ENCODE peak calls at places on chromosomes 4 and X, in five cellular contexts. One of them, this sample, is unnamed.
A peak's percentile ranks its signal among the peaks of the same experiment; 100 is the strongest.

GRCh38 chr4:10354746-10355145 is 102.5 kb downstream of the ZNF518B start:
- DNase-seq in esophagus muscularis mucosa: no peak
- DNase-seq in IMR-90: no peak
- DNase-seq in right lobe of liver: no peak
- DNase-seq in thoracic aorta: no peak
- DNase-seq in this sample: peak; percentile 32

GRCh38 chr4:2793578-2793919 is 664 bp downstream of the SH3BP2 start:
- DNase-seq in esophagus muscularis mucosa: no peak
- DNase-seq in IMR-90: peak; percentile 57
- DNase-seq in right lobe of liver: peak; percentile 71
- DNase-seq in thoracic aorta: no peak
- DNase-seq in this sample: peak; percentile 60

GRCh38 chr4:116015062-116015461 is 901.6 kb upstream of the NDST4 start:
- DNase-seq in esophagus muscularis mucosa: no peak
- DNase-seq in IMR-90: no peak
- DNase-seq in right lobe of liver: no peak
- DNase-seq in thoracic aorta: no peak
- DNase-seq in this sample: no peak

GRCh38 chrX:40111868-40112267 is 14.1 kb upstream of the BCOR start:
- DNase-seq in esophagus muscularis mucosa: no peak
- DNase-seq in IMR-90: no peak
- DNase-seq in right lobe of liver: no peak
- DNase-seq in thoracic aorta: no peak
- DNase-seq in this sample: no peak

GRCh38 chrX:8724176-8724757 is 7.7 kb downstream of the ANOS1 start:
- DNase-seq in esophagus muscularis mucosa: no peak
- DNase-seq in IMR-90: no peak
- DNase-seq in right lobe of liver: no peak
- DNase-seq in thoracic aorta: no peak
- DNase-seq in this sample: no peak

GRCh38 chr4:73606465-73606974 is 13.7 kb downstream of the RASSF6 start:
- DNase-seq in esophagus muscularis mucosa: no peak
- DNase-seq in IMR-90: no peak
- DNase-seq in right lobe of liver: no peak
- DNase-seq in thoracic aorta: no peak
- DNase-seq in this sample: peak; percentile 72

GRCh38 chr4:119894650-119895208 is 171.9 kb downstream of the MAD2L1 start:
- DNase-seq in esophagus muscularis mucosa: no peak
- DNase-seq in IMR-90: peak; percentile 25
- DNase-seq in right lobe of liver: no peak
- DNase-seq in thoracic aorta: no peak
- DNase-seq in this sample: no peak

GRCh38 chr4:78811034-78811433 is 34.9 kb downstream of the BMP2K start:
- DNase-seq in esophagus muscularis mucosa: no peak
- DNase-seq in IMR-90: peak; percentile 29
- DNase-seq in right lobe of liver: no peak
- DNase-seq in thoracic aorta: no peak
- DNase-seq in this sample: no peak

GRCh38 chr4:140150886-140151699 is 2.9 kb downstream of the MAML3 start:
- DNase-seq in esophagus muscularis mucosa: peak; percentile 97
- DNase-seq in IMR-90: peak; percentile 97
- DNase-seq in right lobe of liver: peak; percentile 95
- DNase-seq in thoracic aorta: peak; percentile 71
- DNase-seq in this sample: peak; percentile 79

GRCh38 chr4:138097912-138098600 is 144.1 kb downstream of the SLC7A11 start:
- DNase-seq in esophagus muscularis mucosa: no peak
- DNase-seq in IMR-90: no peak
- DNase-seq in right lobe of liver: no peak
- DNase-seq in thoracic aorta: no peak
- DNase-seq in this sample: no peak

GRCh38 chr4:54231419-54232150 is 2.5 kb downstream of the PDGFRA start:
- DNase-seq in esophagus muscularis mucosa: no peak
- DNase-seq in IMR-90: peak; percentile 66
- DNase-seq in right lobe of liver: peak; percentile 60
- DNase-seq in thoracic aorta: no peak
- DNase-seq in this sample: no peak

GRCh38 chr4:186651624-186652023 is 72.0 kb downstream of the FAT1 start:
- DNase-seq in esophagus muscularis mucosa: no peak
- DNase-seq in IMR-90: no peak
- DNase-seq in right lobe of liver: no peak
- DNase-seq in thoracic aorta: peak; percentile 20
- DNase-seq in this sample: no peak

GRCh38 chr4:37946503-37947179 is 13.6 kb upstream of the PTTG2 start:
- DNase-seq in esophagus muscularis mucosa: no peak
- DNase-seq in IMR-90: no peak
- DNase-seq in right lobe of liver: peak; percentile 61
- DNase-seq in thoracic aorta: no peak
- DNase-seq in this sample: no peak

DNA sequence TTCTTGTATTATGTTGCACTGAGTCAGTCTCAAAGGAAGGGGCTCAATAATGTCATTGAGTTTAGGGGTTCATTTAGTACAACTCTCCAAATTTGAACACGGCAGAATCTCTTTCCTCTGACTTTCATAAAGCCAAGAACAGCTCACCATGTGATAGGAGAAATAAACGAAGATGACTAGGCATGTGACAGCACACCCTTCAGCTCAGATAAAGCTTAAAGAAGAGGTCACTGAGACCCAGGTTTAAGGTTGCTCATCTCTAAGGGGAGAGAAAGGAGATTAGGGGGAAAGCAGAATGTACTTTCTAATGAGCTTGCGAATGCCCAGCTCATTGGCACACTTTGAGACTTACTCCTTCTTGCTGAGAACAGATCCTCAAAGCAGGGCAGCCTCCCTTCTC is 89.0 kb downstream of the PLAC1 start:
- DNase-seq in esophagus muscularis mucosa: no peak
- DNase-seq in IMR-90: no peak
- DNase-seq in right lobe of liver: no peak
- DNase-seq in thoracic aorta: no peak
- DNase-seq in this sample: no peak
- H3K27me3 ChIP-seq in esophagus muscularis mucosa: no peaks in the 10 kb centered on the region
- H3K27me3 ChIP-seq in IMR-90: no peaks in the 10 kb centered on the region
- H3K27me3 ChIP-seq in right lobe of liver: peaks cover 4% of the 10 kb centered on the region
- H3K27me3 ChIP-seq in thoracic aorta: no peaks in the 10 kb centered on the region
- H3K27me3 ChIP-seq in this sample: no peaks in the 10 kb centered on the region

DNA sequence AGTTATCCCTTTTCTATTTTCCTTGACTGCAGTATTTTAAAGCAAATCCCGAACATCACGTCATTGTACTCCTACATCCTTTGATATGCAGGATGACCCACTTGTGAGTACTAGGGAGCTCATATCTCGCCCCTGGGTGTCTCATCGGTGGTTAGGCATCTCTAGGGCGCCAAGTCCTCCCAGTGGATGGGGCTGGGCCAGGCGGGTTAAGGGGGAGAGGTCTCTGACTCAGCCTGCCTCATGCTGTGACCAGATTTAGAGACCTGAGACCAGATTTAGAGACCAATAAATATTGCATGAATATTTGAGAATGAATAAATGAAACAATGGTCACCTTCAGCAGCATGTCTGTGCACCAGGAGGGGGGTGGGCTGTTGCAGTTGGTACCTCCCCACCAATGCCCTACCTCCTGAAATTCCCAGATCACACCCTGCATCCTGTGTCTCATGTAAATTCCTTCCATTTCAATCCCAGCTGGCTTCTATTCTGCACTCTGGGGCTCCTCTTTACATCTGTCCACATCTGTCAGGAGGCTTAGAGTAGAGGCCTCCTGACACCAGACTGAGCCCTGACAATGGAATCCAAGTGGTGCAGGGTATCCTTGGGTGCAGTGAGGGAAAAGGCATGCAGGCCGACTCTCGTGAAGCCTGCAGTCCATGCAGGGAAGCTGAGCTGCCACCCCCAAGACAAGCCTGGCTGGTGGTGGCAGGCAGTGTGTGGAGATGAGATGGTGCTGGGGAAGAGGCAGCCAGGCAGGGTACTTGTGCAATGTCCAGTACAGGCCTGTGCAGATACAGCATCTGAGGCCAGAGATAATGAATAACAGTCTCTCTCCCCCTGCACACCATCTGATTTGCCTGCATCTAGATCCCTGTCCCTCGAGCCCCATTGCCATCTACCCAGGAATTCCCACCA is 5.2 kb downstream of the APLN start:
- DNase-seq in esophagus muscularis mucosa: peak; percentile 12
- DNase-seq in IMR-90: peak; percentile 24
- DNase-seq in right lobe of liver: no peak
- DNase-seq in thoracic aorta: no peak
- DNase-seq in this sample: no peak
- H3K4me3 ChIP-seq in esophagus muscularis mucosa: no peak overlapping the region
- H3K4me3 ChIP-seq in IMR-90: no peak overlapping the region
- H3K4me3 ChIP-seq in right lobe of liver: no peak overlapping the region
- H3K4me3 ChIP-seq in thoracic aorta: no peak overlapping the region
- H3K4me3 ChIP-seq in this sample: no peak overlapping the region

DNA sequence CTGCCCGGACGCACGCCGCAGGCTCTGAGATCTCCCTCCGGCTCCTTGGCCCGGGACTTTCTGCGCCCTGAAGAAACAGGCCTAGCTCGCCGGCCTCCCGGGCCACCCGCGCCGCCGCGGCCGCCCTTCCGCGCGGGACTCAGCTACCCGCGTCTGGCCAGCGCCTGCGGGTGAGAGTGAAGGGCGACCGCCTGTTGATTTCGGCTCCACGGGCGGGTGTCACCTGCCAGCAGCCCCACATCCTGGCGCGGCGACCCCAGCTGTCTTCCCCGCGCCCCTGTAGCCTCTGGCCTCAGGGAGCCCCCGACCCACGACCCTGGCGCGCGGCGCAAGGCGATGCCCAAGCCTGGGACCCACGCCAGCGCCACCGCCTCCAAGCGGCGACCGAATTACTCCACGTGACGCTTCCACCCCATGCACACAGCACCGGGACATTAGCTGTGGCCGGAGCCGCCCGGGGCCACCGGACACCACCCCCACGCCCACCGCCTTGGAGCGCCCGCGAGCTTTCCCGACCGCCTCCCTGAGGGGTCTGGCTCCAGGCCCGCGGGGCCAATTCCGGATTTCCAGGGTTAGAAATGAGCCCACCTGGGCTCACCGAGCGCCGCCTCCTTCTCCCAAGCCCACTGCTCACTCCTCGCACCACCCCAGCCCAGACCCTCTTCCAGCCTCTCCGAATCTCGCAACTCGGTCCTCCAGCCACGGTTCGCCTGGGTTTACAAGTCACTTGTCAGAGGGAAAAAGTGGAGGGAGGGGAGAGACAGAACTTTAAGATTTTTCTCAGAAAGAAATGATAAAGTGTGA is 10.2 kb downstream of the ARX start:
- DNase-seq in esophagus muscularis mucosa: no peak
- DNase-seq in IMR-90: no peak
- DNase-seq in right lobe of liver: no peak
- DNase-seq in thoracic aorta: no peak
- DNase-seq in this sample: no peak
- H3K27me3 ChIP-seq in esophagus muscularis mucosa: peaks cover 85% of the 10 kb centered on the region
- H3K27me3 ChIP-seq in IMR-90: peaks cover 77% of the 10 kb centered on the region
- H3K27me3 ChIP-seq in right lobe of liver: peaks cover 31% of the 10 kb centered on the region
- H3K27me3 ChIP-seq in thoracic aorta: peaks cover 6% of the 10 kb centered on the region
- H3K27me3 ChIP-seq in this sample: peaks cover 20% of the 10 kb centered on the region

GRCh38 chrX:130080791-130081367 is 29.4 kb downstream of the ELF4 start:
- DNase-seq in esophagus muscularis mucosa: no peak
- DNase-seq in IMR-90: no peak
- DNase-seq in right lobe of liver: no peak
- DNase-seq in thoracic aorta: no peak
- DNase-seq in this sample: no peak

GRCh38 chrX:130083107-130083490 is 27.2 kb downstream of the ELF4 start:
- DNase-seq in esophagus muscularis mucosa: no peak
- DNase-seq in IMR-90: no peak
- DNase-seq in right lobe of liver: no peak
- DNase-seq in thoracic aorta: no peak
- DNase-seq in this sample: no peak

GRCh38 chrX:130081421-130082045 is 28.8 kb downstream of the ELF4 start:
- DNase-seq in esophagus muscularis mucosa: no peak
- DNase-seq in IMR-90: no peak
- DNase-seq in right lobe of liver: no peak
- DNase-seq in thoracic aorta: no peak
- DNase-seq in this sample: no peak

GRCh38 chrX:130083656-130084382 is 26.5 kb downstream of the ELF4 start:
- DNase-seq in esophagus muscularis mucosa: no peak
- DNase-seq in IMR-90: no peak
- DNase-seq in right lobe of liver: no peak
- DNase-seq in thoracic aorta: no peak
- DNase-seq in this sample: no peak

DNA sequence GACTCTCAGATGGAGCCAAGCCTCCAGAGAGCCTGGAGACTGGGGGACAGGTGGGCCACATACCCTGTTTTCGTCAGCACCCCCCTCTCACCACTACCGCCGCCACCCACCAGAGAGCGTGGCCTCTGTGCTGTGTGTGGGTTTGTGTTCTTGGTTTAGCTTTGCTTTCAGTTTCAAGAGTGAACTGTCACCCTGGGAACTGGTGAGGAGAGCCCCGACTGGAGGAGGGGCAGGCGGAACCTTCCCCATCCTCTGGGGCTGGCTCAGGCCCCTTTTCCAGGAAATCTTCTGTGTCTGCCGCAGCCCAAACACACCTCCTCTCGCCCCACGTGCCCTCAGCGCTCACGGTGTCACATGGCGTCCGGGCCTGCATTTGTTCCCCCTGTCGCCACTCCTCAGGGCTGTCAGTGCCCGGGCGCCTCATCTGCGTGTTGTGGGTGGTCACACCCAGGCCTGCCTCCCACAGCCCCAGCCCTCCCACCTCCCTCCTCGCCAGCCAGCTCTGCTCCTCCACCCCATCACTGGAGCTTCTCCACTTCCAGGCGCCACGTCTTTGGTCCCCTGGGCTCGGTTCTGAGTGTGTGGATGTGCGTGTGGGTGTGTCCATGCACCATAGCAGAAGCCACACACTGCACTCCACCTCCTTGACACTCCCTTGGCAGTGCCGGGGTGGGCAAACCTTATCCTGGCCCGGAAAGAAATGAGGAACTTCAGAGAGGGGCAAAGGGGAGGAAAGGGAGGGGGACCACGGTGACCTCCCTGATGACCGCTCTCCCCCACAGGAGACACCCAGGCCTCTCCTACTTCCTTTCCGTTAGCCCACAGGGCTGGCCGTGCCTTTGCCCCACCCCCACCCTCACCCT is 27.8 kb downstream of the ELF4 start:
- DNase-seq in esophagus muscularis mucosa: no peak
- DNase-seq in IMR-90: no peak
- DNase-seq in right lobe of liver: peak; percentile 73
- DNase-seq in thoracic aorta: no peak
- DNase-seq in this sample: no peak
- H3K4me3 ChIP-seq in esophagus muscularis mucosa: peak overlapping the region; percentile 32
- H3K4me3 ChIP-seq in IMR-90: no peak overlapping the region
- H3K4me3 ChIP-seq in right lobe of liver: no peak overlapping the region
- H3K4me3 ChIP-seq in thoracic aorta: peak overlapping the region; percentile 23
- H3K4me3 ChIP-seq in this sample: no peak overlapping the region